ENCODE peak calls at places on chromosomes 6 and 20, in six cellular contexts. E, U, C, R, N and D are unnamed samples.
A peak's percentile ranks its signal among the peaks of the same experiment; 100 is the strongest.

GRCh38 chr6:134534708-134535149 is 216.8 kb upstream of the SGK1 start:
- DNase-seq in E (no peak), U (no peak), C (no peak), R (no peak), N (no peak), D (no peak)

GRCh38 chr6:47476794-47477496 is 644 bp upstream of the CD2AP start:
- DNase-seq in E (no peak), U (peak; percentile 46), C (no peak), R (no peak), N (no peak), D (no peak)

GRCh38 chr20:48908661-48909316 is 12.7 kb upstream of the ARFGEF2 start:
- DNase-seq in E (no peak), U (no peak), C (no peak), R (no peak), N (no peak), D (no peak)

GRCh38 chr20:46037036-46037435 is 8.0 kb downstream of the SLC12A5 start:
- DNase-seq in E (no peak), U (no peak), C (no peak), R (no peak), N (no peak), D (no peak)

GRCh38 chr6:39823187-39823815 is 31.1 kb downstream of the DAAM2 start:
- DNase-seq in E (no peak), U (no peak), C (peak; percentile 60), R (no peak), N (no peak), D (no peak)

GRCh38 chr6:169829786-169830185 is 78.4 kb downstream of the ERMARD start:
- DNase-seq in E (no peak), U (no peak), C (no peak), R (no peak), N (no peak), D (no peak)

GRCh38 chr6:119308048-119308570 is 41.5 kb downstream of the MAN1A1 start:
- DNase-seq in E (no peak), U (no peak), C (no peak), R (peak; percentile 51), N (no peak), D (no peak)

GRCh38 chr6:77178821-77179220 is 284.5 kb downstream of the HTR1B start:
- DNase-seq in E (no peak), U (no peak), C (no peak), R (no peak), N (no peak), D (no peak)

GRCh38 chr6:152310371-152310954 is 326.7 kb downstream of the SYNE1 start:
- DNase-seq in E (no peak), U (no peak), C (no peak), R (no peak), N (no peak), D (no peak)

GRCh38 chr6:43926644-43927524 is 156.9 kb downstream of the VEGFA start:
- DNase-seq in E (no peak), U (no peak), C (no peak), R (peak; percentile 72), N (peak; percentile 81), D (peak; percentile 62)

GRCh38 chr6:79586548-79586947 is 44.6 kb upstream of the SH3BGRL2 start:
- DNase-seq in E (peak; percentile 7), U (peak; percentile 4), C (no peak), R (peak; percentile 50), N (peak; percentile 52), D (no peak)

GRCh38 chr6:43575105-43575771 is 600 bp downstream of the XPO5 start:
- DNase-seq in E (peak; percentile 40), U (peak; percentile 20), C (no peak), R (no peak), N (peak; percentile 68), D (peak; percentile 52)

GRCh38 chr20:25014816-25015215 is 22.3 kb upstream of the APMAP start:
- DNase-seq in E (no peak), U (no peak), C (no peak), R (no peak), N (no peak), D (no peak)

GRCh38 chr6:127811939-127812338 is 88.9 kb downstream of the THEMIS start:
- DNase-seq in E (no peak), U (no peak), C (no peak), R (no peak), N (no peak), D (no peak)

GRCh38 chr6:139370047-139370706 is 4.3 kb downstream of the CITED2 start:
- DNase-seq in E (no peak), U (no peak), C (no peak), R (no peak), N (no peak), D (no peak)

GRCh38 chr6:47235964-47236760 is 73.5 kb downstream of the TNFRSF21 start:
- DNase-seq in E (no peak), U (peak; percentile 42), C (no peak), R (no peak), N (peak; percentile 75), D (no peak)

GRCh38 chr6:42294759-42295158 is 77.1 kb upstream of the MRPS10 start:
- DNase-seq in E (no peak), U (no peak), C (no peak), R (peak; percentile 94), N (no peak), D (no peak)

GRCh38 chr6:23394699-23395098 is 731.3 kb upstream of the NRSN1 start:
- DNase-seq in E (no peak), U (no peak), C (no peak), R (no peak), N (no peak), D (no peak)

GRCh38 chr6:30013296-30013922 is 47.7 kb upstream of the POLR1H start:
- DNase-seq in E (no peak), U (peak; percentile 51), C (no peak), R (no peak), N (peak; percentile 64), D (no peak)

GRCh38 chr6:11938285-11938890 is 73.7 kb upstream of the HIVEP1 start:
- DNase-seq in E (peak; percentile 54), U (no peak), C (no peak), R (no peak), N (no peak), D (no peak)

GRCh38 chr6:156795825-156796224 is 18.6 kb downstream of the ARID1B start:
- DNase-seq in E (no peak), U (no peak), C (no peak), R (no peak), N (peak; percentile 71), D (no peak)

GRCh38 chr6:34142599-34142998 is 3.3 kb downstream of the GRM4 start:
- DNase-seq in E (no peak), U (no peak), C (no peak), R (no peak), N (no peak), D (peak; percentile 72)

GRCh38 chr6:31356216-31356945 is 598 bp downstream of the HLA-B start:
- DNase-seq in E (peak; percentile 21), U (peak; percentile 41), C (peak; percentile 24), R (no peak), N (peak; percentile 20), D (peak; percentile 30)

GRCh38 chr6:31353508-31353907 is 3.5 kb downstream of the HLA-B start:
- DNase-seq in E (no peak), U (no peak), C (no peak), R (no peak), N (no peak), D (no peak)

GRCh38 chr6:31354248-31354647 is 2.7 kb downstream of the HLA-B start:
- DNase-seq in E (no peak), U (no peak), C (no peak), R (no peak), N (no peak), D (no peak)

GRCh38 chr6:31355540-31355988 is 1.4 kb downstream of the HLA-B start:
- DNase-seq in E (no peak), U (no peak), C (no peak), R (no peak), N (no peak), D (no peak)

DNA sequence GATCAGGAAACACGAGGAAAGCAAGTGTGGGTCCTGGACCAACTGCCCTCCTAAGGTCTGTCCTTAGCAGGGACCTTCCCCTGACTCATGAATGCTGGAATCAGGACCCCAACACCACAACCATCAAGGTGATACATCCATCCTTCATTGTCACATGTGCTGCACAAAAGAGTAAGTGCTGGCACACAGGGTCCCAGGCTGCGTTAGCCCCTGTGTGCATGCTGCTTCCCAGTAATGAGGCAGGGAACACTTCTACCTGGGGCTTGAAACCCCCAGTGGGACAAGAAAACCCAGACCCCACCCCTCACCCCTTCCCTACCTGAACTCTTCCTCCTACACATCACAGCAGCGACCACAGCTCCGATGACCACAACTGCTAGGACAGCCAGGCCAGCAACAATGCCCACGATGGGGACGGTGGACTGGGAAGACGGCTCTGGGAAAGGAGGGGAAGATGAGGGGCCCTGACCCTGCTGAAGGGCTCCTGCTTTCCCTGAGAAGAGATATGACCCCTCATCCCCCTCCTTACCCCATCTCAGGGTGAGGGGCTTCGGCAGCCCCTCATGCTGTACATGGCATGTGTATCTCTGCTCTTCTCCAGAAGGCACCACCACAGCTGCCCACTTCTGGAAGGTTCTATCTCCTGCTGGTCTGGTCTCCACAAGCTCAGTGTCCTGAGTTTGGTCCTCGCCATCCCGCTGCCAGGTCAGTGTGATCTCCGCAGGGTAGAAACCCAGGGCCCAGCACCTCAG is 2.0 kb downstream of the HLA-B start:
- DNase-seq in E (no peak), U (no peak), C (no peak), R (no peak), N (no peak), D (no peak)
- TF ChIP-seq CTCF in E (no peak), U (no peak), C (no peak), R (no peak), N (no peak), D (no peak)

DNA sequence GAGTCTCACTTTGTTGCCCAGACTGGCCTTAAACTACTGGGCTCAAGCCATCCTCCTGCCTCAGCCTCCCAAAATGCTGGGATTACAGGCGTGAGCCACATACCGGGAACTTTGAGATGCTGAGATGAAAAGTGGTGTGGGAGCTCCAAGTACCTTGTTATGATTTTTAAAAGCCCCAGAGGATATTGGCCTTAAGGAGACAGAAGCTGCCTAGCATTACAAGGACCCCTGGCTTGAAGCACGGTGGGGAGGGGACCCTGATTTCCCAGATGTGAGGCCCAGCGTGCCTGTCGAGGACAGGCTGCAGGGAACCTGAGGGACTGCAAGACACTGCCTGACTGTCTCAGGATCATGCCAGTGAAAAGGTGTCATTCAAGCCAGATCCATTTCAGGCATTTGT is 75.3 kb upstream of the TIAM2 start:
- DNase-seq in E (no peak), U (no peak), C (no peak), R (no peak), N (no peak), D (no peak)
- TF ChIP-seq CTCF in E (no peak), U (no peak), C (no peak), R (no peak), N (no peak), D (no peak)

DNA sequence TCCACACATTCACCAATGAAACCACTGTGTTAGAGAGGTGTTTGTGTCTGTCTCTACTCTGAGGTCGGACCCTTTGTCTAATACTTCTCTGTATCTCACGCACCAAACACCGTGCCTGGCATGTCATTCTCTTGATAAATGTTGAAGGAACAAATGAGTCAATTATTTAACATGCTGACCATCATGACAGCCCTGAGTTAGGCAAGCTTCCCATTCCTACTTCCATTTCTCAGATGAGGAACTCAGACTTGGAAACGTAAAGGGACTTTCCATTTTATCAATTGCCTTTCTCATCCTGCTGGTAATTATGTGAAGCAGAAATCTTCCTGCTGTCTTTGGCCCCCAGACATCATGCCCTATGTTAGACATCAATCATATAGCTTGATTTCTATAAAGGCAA is 226.9 kb upstream of the ECI2 start:
- DNase-seq in E (no peak), U (no peak), C (no peak), R (no peak), N (no peak), D (no peak)
- TF ChIP-seq CTCF in E (no peak), U (no peak), C (no peak), R (no peak), N (no peak), D (no peak)

GRCh38 chr20:23526850-23527249 is 35.9 kb downstream of the CST8 start:
- DNase-seq in E (no peak), U (no peak), C (no peak), R (no peak), N (no peak), D (no peak)
- TF ChIP-seq CTCF in E (no peak), U (no peak), C (no peak), R (no peak), N (no peak), D (no peak)